ENCODE peak calls at places on chromosomes 3 and 15, in eight cellular contexts. H is AG04450; T is HepG2; D is DND-41; P is lower lobe of right lung; W is CD4-positive, alpha-beta memory T cell; J is CD4-positive, alpha-beta T cell; K is right atrium auricular region. L is an unnamed sample. For H3K9me3, the result is how much of the 10 kb centered on the place peaks cover.

GRCh38 chr15:37820380-37821128 is 113.9 kb upstream of the TMCO5A start:
- DNase-seq in H (no peak), T (no peak), D (no peak), P (no peak), W (no peak), J (no peak), K (no peak), L (no peak)

GRCh38 chr3:51705276-51706020 is 1.4 kb upstream of the GRM2 start:
- DNase-seq in H (no peak), T (no peak), D (no peak), P (peak), W (no peak), J (no peak), K (no peak), L (no peak)

GRCh38 chr3:64908292-64908691 is 220.5 kb upstream of the ADAMTS9 start:
- DNase-seq in H (no peak), T (no peak), D (no peak), P (no peak), W (no peak), J (no peak), K (no peak), L (no peak)

GRCh38 chr15:32119694-32120330 is 89.5 kb downstream of the CHRNA7 start:
- DNase-seq in H (no peak), T (no peak), D (no peak), P (no peak), W (no peak), J (no peak), K (no peak), L (no peak)

GRCh38 chr3:11641683-11642407 is 1.9 kb downstream of the VGLL4 start:
- DNase-seq in H (peak), T (no peak), D (no peak), P (no peak), W (peak), J (no peak), K (no peak), L (no peak)

GRCh38 chr3:48783304-48783703 is 64.4 kb downstream of the PRKAR2A start:
- DNase-seq in H (no peak), T (no peak), D (no peak), P (no peak), W (no peak), J (no peak), K (no peak), L (no peak)

GRCh38 chr3:73508330-73508954 is 116.3 kb downstream of the PDZRN3 start:
- DNase-seq in H (peak), T (peak), D (peak), P (no peak), W (no peak), J (no peak), K (peak), L (no peak)

GRCh38 chr15:81101894-81102815 is 31.9 kb upstream of the CFAP161 start:
- DNase-seq in H (no peak), T (no peak), D (no peak), P (no peak), W (no peak), J (no peak), K (no peak), L (no peak)

GRCh38 chr3:197368821-197369220 is 70.4 kb upstream of the DLG1 start:
- DNase-seq in H (no peak), T (no peak), D (no peak), P (no peak), W (no peak), J (no peak), K (peak), L (no peak)

GRCh38 chr3:177443469-177443868 is 246.2 kb upstream of the TBL1XR1 start:
- DNase-seq in H (no peak), T (peak), D (no peak), P (no peak), W (no peak), J (no peak), K (no peak), L (no peak)

GRCh38 chr3:5330152-5330810 is 142.8 kb downstream of the EDEM1 start:
- DNase-seq in H (peak), T (peak), D (no peak), P (no peak), W (no peak), J (no peak), K (no peak), L (no peak)

GRCh38 chr3:125613204-125613603 is 17.9 kb upstream of the OSBPL11 start:
- DNase-seq in H (no peak), T (no peak), D (no peak), P (no peak), W (no peak), J (no peak), K (no peak), L (no peak)
- H3K9me3 ChIP-seq in H (under half), T (under half), D (under half), P (under half), W (under half), J (under half), K (under half), L (under half)

GRCh38 chr3:97864-98263 is 98.7 kb upstream of the CHL1 start:
- DNase-seq in H (no peak), T (no peak), D (no peak), P (no peak), W (no peak), J (no peak), K (no peak), L (no peak)

GRCh38 chr3:96259-96658 is 100.3 kb upstream of the CHL1 start:
- DNase-seq in H (no peak), T (peak), D (no peak), P (no peak), W (no peak), J (no peak), K (no peak), L (no peak)

GRCh38 chr3:99515-99914 is 97.0 kb upstream of the CHL1 start:
- DNase-seq in H (no peak), T (no peak), D (no peak), P (no peak), W (no peak), J (no peak), K (no peak), L (no peak)
- H3K9me3 ChIP-seq in H (under half), T (under half), D (under half), P (under half), W (under half), J (under half), K (under half), L (under half)

DNA sequence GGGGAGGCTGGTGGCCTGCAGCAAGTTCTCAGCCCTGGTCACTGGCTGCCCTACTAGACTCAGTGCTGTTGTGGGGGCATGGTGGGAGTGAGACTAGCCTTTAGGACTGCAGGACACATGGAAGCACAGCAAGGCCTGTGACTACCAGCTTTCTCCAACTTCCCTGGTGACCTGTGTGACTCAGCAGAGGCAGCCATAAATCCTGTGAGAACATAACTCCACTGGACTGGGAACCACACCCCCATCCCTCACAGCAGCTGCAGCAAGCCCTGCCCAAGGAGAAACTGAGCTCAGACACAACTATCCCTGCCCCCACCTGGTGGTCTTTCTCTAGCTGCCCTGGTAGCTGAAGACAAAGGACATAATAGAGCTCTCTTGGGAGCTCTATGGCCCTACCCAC is 111.3 kb downstream of the DCLK3 start:
- DNase-seq in H (no peak), T (no peak), D (no peak), P (no peak), W (no peak), J (no peak), K (no peak), L (no peak)
- H3K9me3 ChIP-seq in H (under half), T (under half), D (under half), P (under half), W (under half), J (under half), K (under half), L (under half)

GRCh38 chr3:155102329-155102728 is 22.2 kb downstream of the MME start:
- DNase-seq in H (no peak), T (no peak), D (no peak), P (no peak), W (no peak), J (no peak), K (no peak), L (no peak)
- H3K9me3 ChIP-seq in H (under half), T (under half), D (under half), P (under half), W (under half), J (under half), K (under half), L (under half)

L was measured in T-helper 17 cell.